ENCODE peak calls at places on chromosomes 5 and 9, in eight cellular contexts. U, Q, W, R, B, S, L and F are unnamed samples.

GRCh38 chr5:157670662-157671591 is at the start of gene C5orf52:
- DNase-seq in U (peak; percentile 69), Q (no peak), W (peak; percentile 57), R (peak; percentile 62), B (no peak), S (peak; percentile 22), L (peak; percentile 29), F (peak; percentile 62)

GRCh38 chr9:73370053-73370452 is 218.4 kb downstream of the ANXA1 start:
- DNase-seq in U (no peak), Q (no peak), W (no peak), R (no peak), B (no peak), S (no peak), L (no peak), F (no peak)

GRCh38 chr5:10301266-10301665 is 6.4 kb downstream of the CMBL start:
- DNase-seq in U (no peak), Q (no peak), W (no peak), R (no peak), B (no peak), S (no peak), L (no peak), F (no peak)

GRCh38 chr9:131500939-131501541 is 1.7 kb upstream of the POMT1 start:
- DNase-seq in U (no peak), Q (peak; percentile 65), W (no peak), R (no peak), B (no peak), S (peak; percentile 67), L (no peak), F (no peak)

GRCh38 chr5:68074633-68075032 is 140.9 kb upstream of the PIK3R1 start:
- DNase-seq in U (no peak), Q (no peak), W (no peak), R (no peak), B (no peak), S (no peak), L (no peak), F (no peak)

GRCh38 chr5:138706655-138707480 is 46.4 kb upstream of the CTNNA1 start:
- DNase-seq in U (no peak), Q (no peak), W (no peak), R (no peak), B (no peak), S (peak; percentile 86), L (no peak), F (no peak)

GRCh38 chr9:71920456-71921189 is 9.2 kb downstream of the C9orf85 start:
- DNase-seq in U (no peak), Q (no peak), W (no peak), R (no peak), B (no peak), S (no peak), L (no peak), F (no peak)

GRCh38 chr5:56211298-56211865 is 21.7 kb downstream of the ANKRD55 start:
- DNase-seq in U (no peak), Q (no peak), W (no peak), R (no peak), B (no peak), S (peak; percentile 96), L (no peak), F (peak; percentile 25)

GRCh38 chr5:137858223-137858916 is 9.3 kb upstream of the MYOT start:
- DNase-seq in U (no peak), Q (no peak), W (peak; percentile 31), R (no peak), B (no peak), S (peak; percentile 59), L (no peak), F (no peak)

GRCh38 chr9:136131629-136132499 is 13.2 kb upstream of the TMEM250 start:
- DNase-seq in U (no peak), Q (no peak), W (no peak), R (no peak), B (no peak), S (no peak), L (no peak), F (no peak)

GRCh38 chr9:136132500-136133050 is 13.9 kb upstream of the TMEM250 start:
- DNase-seq in U (no peak), Q (no peak), W (no peak), R (no peak), B (no peak), S (no peak), L (no peak), F (no peak)

GRCh38 chr9:136135326-136136126 is 16.9 kb upstream of the TMEM250 start:
- DNase-seq in U (no peak), Q (no peak), W (no peak), R (no peak), B (no peak), S (no peak), L (no peak), F (no peak)

GRCh38 chr9:136133959-136134484 is 15.3 kb upstream of the TMEM250 start:
- DNase-seq in U (no peak), Q (no peak), W (no peak), R (no peak), B (no peak), S (no peak), L (no peak), F (no peak)

DNA sequence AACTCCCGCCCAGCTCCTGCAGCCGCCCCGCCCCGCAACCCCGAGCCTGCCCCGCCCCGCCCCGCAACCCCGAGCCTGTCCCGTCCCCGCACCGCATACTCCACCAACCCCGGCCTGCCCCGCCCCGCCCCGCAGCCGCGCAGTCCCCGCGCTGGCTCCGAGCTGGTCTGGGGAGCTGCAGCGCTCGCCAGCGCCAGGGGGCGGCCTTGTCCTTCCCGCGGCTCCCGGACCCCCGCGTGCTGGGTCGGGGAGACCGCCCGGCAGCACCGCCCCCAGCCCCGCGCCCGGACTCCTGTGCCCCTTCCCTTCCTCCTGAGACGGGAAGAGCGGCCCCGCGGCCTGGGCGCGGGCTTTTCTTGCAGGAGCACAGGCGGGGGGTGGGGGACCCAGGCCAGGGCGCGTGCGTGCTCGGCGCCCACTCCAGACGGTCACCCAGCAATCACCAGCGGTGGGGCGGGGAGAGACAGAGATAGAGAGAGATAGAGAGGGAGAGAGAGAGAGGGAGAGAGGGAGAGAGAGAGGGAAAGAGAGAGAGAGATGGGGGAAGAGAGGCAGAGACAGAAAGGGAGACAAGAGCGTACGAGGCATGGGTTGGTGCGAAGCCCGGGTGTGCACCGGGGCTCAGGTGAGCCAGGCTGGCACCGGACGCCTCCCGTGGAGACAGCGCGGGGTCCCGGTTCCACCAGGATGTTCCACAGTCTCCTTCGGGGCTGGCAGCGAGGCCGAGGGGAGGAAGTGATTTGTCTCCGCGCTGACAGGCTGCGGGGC is 14.7 kb upstream of the TMEM250 start:
- DNase-seq in U (peak; percentile 86), Q (no peak), W (no peak), R (no peak), B (no peak), S (peak; percentile 34), L (peak; percentile 79), F (peak; percentile 86)
- TF ChIP-seq CTCF in U (peak; percentile 60), Q (peak; percentile 12), W (peak; percentile 27), R (peak; percentile 31), B (no peak), S (peak; percentile 47), L (no peak), F (peak; percentile 40)

GRCh38 chr9:33220681-33221567 is 19.0 kb upstream of the SPINK4 start:
- DNase-seq in U (no peak), Q (no peak), W (no peak), R (peak; percentile 52), B (no peak), S (no peak), L (no peak), F (no peak)

GRCh38 chr9:33225319-33226152 is 14.4 kb upstream of the SPINK4 start:
- DNase-seq in U (peak; percentile 45), Q (peak; percentile 74), W (peak; percentile 45), R (peak; percentile 71), B (no peak), S (peak; percentile 84), L (peak; percentile 52), F (peak; percentile 70)

GRCh38 chr9:33222031-33222430 is 17.9 kb upstream of the SPINK4 start:
- DNase-seq in U (no peak), Q (no peak), W (no peak), R (no peak), B (no peak), S (no peak), L (no peak), F (no peak)

GRCh38 chr9:33221568-33221884 is 18.4 kb upstream of the SPINK4 start:
- DNase-seq in U (no peak), Q (no peak), W (no peak), R (peak; percentile 52), B (no peak), S (no peak), L (no peak), F (no peak)

DNA sequence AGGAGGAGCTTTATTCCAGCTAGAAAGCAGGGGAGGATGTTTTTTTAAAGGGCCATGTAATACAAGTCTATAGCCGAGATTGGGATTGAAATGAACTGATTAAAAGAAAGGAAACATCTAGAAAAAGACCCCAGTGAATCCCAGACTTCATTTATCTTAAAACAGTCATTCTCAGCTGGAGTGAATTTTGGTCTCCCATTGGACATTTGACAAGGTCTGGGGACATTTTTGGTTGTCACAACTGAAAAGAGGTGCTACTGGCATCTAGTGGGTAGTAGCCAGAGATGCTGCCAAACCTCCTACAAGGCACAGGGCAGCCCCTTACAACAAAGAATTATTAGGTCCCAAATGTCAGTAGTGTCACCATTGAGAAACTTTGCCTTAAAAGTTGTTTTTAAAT is 16.3 kb upstream of the SPINK4 start:
- DNase-seq in U (no peak), Q (no peak), W (no peak), R (no peak), B (no peak), S (peak; percentile 20), L (no peak), F (no peak)
- TF ChIP-seq CTCF in U (no peak), Q (no peak), W (peak; percentile 42), R (no peak), B (no peak), S (peak; percentile 30), L (no peak), F (no peak)

GRCh38 chr9:89009049-89009840 is 18.0 kb downstream of the S1PR3 start:
- DNase-seq in U (no peak), Q (no peak), W (no peak), R (no peak), B (no peak), S (no peak), L (no peak), F (no peak)
- TF ChIP-seq CTCF in U (no peak), Q (no peak), W (no peak), R (no peak), B (no peak), S (peak; percentile 53), L (no peak), F (no peak)

DNA sequence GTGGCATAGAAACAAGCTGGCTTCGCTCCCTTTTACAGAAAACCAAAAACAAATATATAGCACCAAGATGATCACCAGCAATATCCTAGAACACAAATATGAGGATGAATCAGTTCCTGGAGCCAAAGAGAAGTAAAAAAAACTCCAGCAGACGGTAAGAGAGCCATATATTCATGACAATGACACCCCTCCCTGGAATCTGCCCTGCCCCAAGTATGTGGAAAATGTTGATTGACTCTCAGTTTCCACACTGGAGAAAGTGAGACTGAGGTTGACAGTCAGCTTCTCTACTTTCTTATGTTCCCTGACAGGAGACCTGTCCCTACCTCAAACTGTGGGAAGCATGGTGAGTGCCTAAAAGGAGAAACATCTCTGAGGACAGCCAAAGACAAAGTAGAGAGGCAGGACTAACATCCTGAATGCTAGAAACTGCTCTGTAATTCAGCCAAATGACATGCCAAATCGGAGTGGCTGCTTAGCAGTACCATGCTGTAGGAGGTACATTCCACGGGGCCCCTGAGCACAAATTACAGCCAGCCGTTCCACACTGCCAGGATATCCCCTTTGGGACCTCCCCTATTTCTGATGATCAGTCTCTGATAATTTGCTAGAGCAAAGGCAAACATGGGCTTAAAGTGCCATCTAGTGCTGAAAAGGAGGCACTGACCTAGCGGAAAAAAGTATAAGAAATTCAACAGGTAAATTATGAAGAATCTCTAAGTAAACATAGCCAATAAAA is 424.0 kb upstream of the RGMB start:
- DNase-seq in U (no peak), Q (no peak), W (no peak), R (no peak), B (no peak), S (peak; percentile 77), L (no peak), F (no peak)
- TF ChIP-seq CTCF in U (peak; percentile 67), Q (no peak), W (peak; percentile 12), R (no peak), B (no peak), S (peak; percentile 76), L (peak; percentile 54), F (peak; percentile 23)